ENCODE peak calls at places on chromosomes 16 and 17, in ten cellular contexts. T, N, H, J, Z, B, P, D, L and C are unnamed samples.

GRCh38 chr16:11494029-11494428 is 92.7 kb downstream of the LITAF start:
- DNase-seq in T (peak), N (no peak), H (no peak), J (peak), Z (no peak), B (no peak), P (no peak), D (no peak), L (no peak), C (no peak)

GRCh38 chr17:82480345-82480744 is 21.8 kb downstream of the NARF start:
- DNase-seq in T (no peak), N (no peak), H (no peak), J (no peak), Z (no peak), B (no peak), P (no peak), D (no peak), L (no peak), C (no peak)

GRCh38 chr17:38564254-38564605 is 41.5 kb downstream of the SRCIN1 start:
- DNase-seq in T (no peak), N (no peak), H (no peak), J (no peak), Z (no peak), B (no peak), P (no peak), D (no peak), L (no peak), C (no peak)

GRCh38 chr16:28082624-28083023 is 19.1 kb upstream of the GSG1L start:
- DNase-seq in T (no peak), N (no peak), H (no peak), J (no peak), Z (no peak), B (peak), P (no peak), D (no peak), L (no peak), C (no peak)

GRCh38 chr17:81652901-81653771 is 3.2 kb downstream of the PDE6G start:
- DNase-seq in T (no peak), N (no peak), H (no peak), J (peak), Z (no peak), B (no peak), P (no peak), D (no peak), L (no peak), C (no peak)

GRCh38 chr17:47077576-47077975 is 98.5 kb upstream of the RPRML start:
- DNase-seq in T (no peak), N (no peak), H (no peak), J (no peak), Z (peak), B (no peak), P (no peak), D (no peak), L (no peak), C (no peak)

GRCh38 chr17:31699281-31699680 is 159.8 kb downstream of the COPRS start:
- DNase-seq in T (peak), N (no peak), H (no peak), J (peak), Z (peak), B (no peak), P (no peak), D (no peak), L (no peak), C (no peak)

GRCh38 chr16:89621698-89622409 is 8.4 kb downstream of the DPEP1 start:
- DNase-seq in T (no peak), N (no peak), H (no peak), J (no peak), Z (no peak), B (no peak), P (no peak), D (no peak), L (no peak), C (no peak)

GRCh38 chr17:73976676-73977521 is 226.6 kb upstream of the RPL38 start:
- DNase-seq in T (no peak), N (no peak), H (no peak), J (no peak), Z (no peak), B (no peak), P (no peak), D (no peak), L (peak), C (no peak)

GRCh38 chr17:75619506-75620431 is 13.5 kb upstream of the SMIM5 start:
- DNase-seq in T (peak), N (no peak), H (no peak), J (peak), Z (peak), B (peak), P (peak), D (no peak), L (no peak), C (peak)

GRCh38 chr17:7207120-7208001 is 12.3 kb downstream of the DLG4 start:
- DNase-seq in T (no peak), N (no peak), H (no peak), J (no peak), Z (no peak), B (no peak), P (no peak), D (peak), L (no peak), C (no peak)

GRCh38 chr17:13421581-13421980 is 180.1 kb downstream of the HS3ST3A1 start:
- DNase-seq in T (no peak), N (no peak), H (no peak), J (no peak), Z (peak), B (no peak), P (no peak), D (no peak), L (peak), C (no peak)

GRCh38 chr16:27729516-27730304 is 179.8 kb downstream of the KATNIP start:
- DNase-seq in T (no peak), N (no peak), H (no peak), J (no peak), Z (peak), B (no peak), P (no peak), D (no peak), L (peak), C (no peak)

GRCh38 chr16:49498241-49499017 is 124.8 kb downstream of the C16orf78 start:
- DNase-seq in T (no peak), N (no peak), H (no peak), J (no peak), Z (no peak), B (no peak), P (no peak), D (peak), L (no peak), C (no peak)

GRCh38 chr17:34997355-34997862 is 17.1 kb downstream of the LIG3 start:
- DNase-seq in T (no peak), N (no peak), H (no peak), J (no peak), Z (peak), B (no peak), P (no peak), D (no peak), L (peak), C (no peak)

GRCh38 chr17:3865166-3865565 is 19.1 kb upstream of the NCBP3 start:
- DNase-seq in T (no peak), N (no peak), H (no peak), J (no peak), Z (no peak), B (no peak), P (no peak), D (no peak), L (no peak), C (no peak)

GRCh38 chr17:74569392-74570003 is 2.2 kb upstream of the CD300H start:
- DNase-seq in T (no peak), N (no peak), H (no peak), J (no peak), Z (peak), B (no peak), P (peak), D (no peak), L (peak), C (no peak)

GRCh38 chr16:30357085-30357714 is 2.1 kb upstream of the CD2BP2 start:
- DNase-seq in T (no peak), N (no peak), H (no peak), J (no peak), Z (no peak), B (no peak), P (no peak), D (peak), L (no peak), C (no peak)